ENCODE peak calls at places on chromosomes 2 and 18, in nine cellular contexts. C is PC-3; U is left ventricle myocardium inferior; L is SK-N-SH; M is hepatocyte; H is CD4-positive, CD25-positive, alpha-beta regulatory T cell; W is heart left ventricle; D is neuronal stem cell; F is aorta. P is an unnamed sample. For H3K27me3, the result is how much of the 10 kb centered on the place peaks cover.

GRCh38 chr18:48917579-48918101 is 33.1 kb downstream of the SMAD7 start:
- DNase-seq in L (no peak), C (no peak), H (no peak), M (peak), F (no peak), U (no peak), W (no peak), D (no peak), P (no peak)

GRCh38 chr2:44843086-44843485 is 98.4 kb upstream of the SIX3 start:
- DNase-seq in M (no peak), L (no peak), H (no peak), W (no peak), D (no peak), F (no peak), U (no peak), C (no peak), P (no peak)

GRCh38 chr18:44823782-44824181 is 143.1 kb downstream of the SETBP1 start:
- DNase-seq in W (no peak), U (no peak), D (no peak), F (no peak), M (no peak), C (peak), L (no peak), H (no peak), P (no peak)

GRCh38 chr18:70154591-70155194 is 50.8 kb downstream of the RTTN start:
- DNase-seq in L (no peak), U (no peak), C (peak), D (no peak), M (no peak), F (no peak), H (no peak), W (no peak), P (no peak)

GRCh38 chr2:188079176-188079575 is 212.5 kb upstream of the GULP1 start:
- DNase-seq in M (no peak), D (no peak), U (no peak), C (no peak), W (no peak), L (no peak), F (no peak), H (no peak), P (no peak)

GRCh38 chr2:232781765-232782164 is 5.4 kb upstream of the KCNJ13 start:
- DNase-seq in F (no peak), L (peak), M (peak), H (no peak), U (no peak), W (no peak), D (no peak), C (peak), P (no peak)

GRCh38 chr2:152804687-152805408 is 86.4 kb downstream of the ARL6IP6 start:
- DNase-seq in W (no peak), D (no peak), F (no peak), H (no peak), L (no peak), U (no peak), C (no peak), M (no peak), P (peak)

GRCh38 chr2:75994759-75995158 is 284.0 kb upstream of the GCFC2 start:
- DNase-seq in F (no peak), M (no peak), C (peak), L (no peak), W (no peak), U (no peak), D (no peak), H (no peak), P (no peak)

GRCh38 chr2:70978388-70979357 is at the start of gene ANKRD53:
- DNase-seq in D (peak), M (peak), W (peak), C (no peak), L (peak), U (peak), F (peak), H (peak), P (peak)

GRCh38 chr2:118689456-118689855 is 158.0 kb downstream of the EN1 start:
- DNase-seq in H (no peak), U (no peak), M (no peak), L (no peak), C (no peak), F (no peak), D (no peak), W (no peak), P (no peak)

GRCh38 chr2:176533505-176534193 is 264.4 kb downstream of the MTX2 start:
- DNase-seq in L (no peak), U (no peak), M (no peak), D (no peak), C (no peak), W (no peak), F (no peak), H (no peak), P (no peak)

GRCh38 chr2:95526360-95527341 is 42.1 kb upstream of the TRIM43B start:
- DNase-seq in M (no peak), D (no peak), C (peak), L (peak), F (peak), W (peak), U (peak), H (peak), P (peak)

GRCh38 chr2:887639-888038 is 63.0 kb upstream of the SNTG2 start:
- DNase-seq in F (no peak), U (no peak), C (no peak), H (no peak), W (no peak), M (no peak), L (no peak), D (no peak), P (no peak)

GRCh38 chr2:233414777-233415570 is 60.7 kb downstream of the DGKD start:
- DNase-seq in C (peak), L (no peak), M (no peak), F (peak), W (no peak), H (no peak), D (no peak), U (no peak), P (no peak)

GRCh38 chr2:232549655-232550350 is 554 bp downstream of the TIGD1 start:
- DNase-seq in W (no peak), M (no peak), L (no peak), C (no peak), U (no peak), H (no peak), D (no peak), F (no peak), P (no peak)

GRCh38 chr2:162840598-162841246 is 2.2 kb upstream of the KCNH7 start:
- DNase-seq in W (peak), D (peak), M (peak), L (no peak), C (peak), U (no peak), H (no peak), F (peak), P (peak)

GRCh38 chr2:86703704-86704370 is 16.3 kb upstream of the RMND5A start:
- DNase-seq in H (no peak), C (peak), F (no peak), D (no peak), M (peak), U (peak), L (no peak), W (peak), P (peak)

GRCh38 chr2:239202343-239202742 is 198.5 kb downstream of the HDAC4 start:
- DNase-seq in W (no peak), F (peak), C (no peak), H (no peak), D (no peak), M (no peak), U (no peak), L (no peak), P (no peak)

GRCh38 chr18:44729631-44730101 is 49.0 kb downstream of the SETBP1 start:
- DNase-seq in W (no peak), C (no peak), D (no peak), L (no peak), F (no peak), U (no peak), H (no peak), M (peak), P (no peak)

GRCh38 chr18:57923606-57924005 is 120.4 kb upstream of the NEDD4L start:
- DNase-seq in U (no peak), C (no peak), D (no peak), F (no peak), L (no peak), H (no peak), M (no peak), W (no peak), P (no peak)

GRCh38 chr2:215930505-215931233 is 82.7 kb downstream of the MREG start:
- DNase-seq in M (no peak), C (peak), L (no peak), H (no peak), F (no peak), D (no peak), U (no peak), W (no peak), P (no peak)

GRCh38 chr2:235545369-235546150 is 51.7 kb downstream of the AGAP1 start:
- DNase-seq in M (no peak), C (no peak), L (no peak), W (no peak), H (no peak), D (no peak), U (no peak), F (no peak), P (no peak)

GRCh38 chr2:158269143-158269542 is 167.5 kb downstream of the UPP2 start:
- DNase-seq in U (no peak), F (no peak), M (no peak), L (no peak), C (no peak), D (no peak), W (no peak), H (no peak), P (no peak)

GRCh38 chr18:12278153-12278764 is 24.1 kb downstream of the CIDEA start:
- DNase-seq in D (no peak), C (peak), M (no peak), W (peak), H (no peak), F (no peak), U (no peak), L (no peak), P (no peak)

GRCh38 chr2:216516730-216517350 is 18.2 kb downstream of the RPL37A start:
- DNase-seq in D (no peak), F (no peak), M (peak), W (no peak), U (no peak), H (no peak), L (peak), C (peak), P (no peak)

GRCh38 chr2:27583390-27583915 is 611 bp downstream of the ZNF512 start:
- DNase-seq in D (no peak), W (no peak), F (no peak), C (no peak), M (peak), H (no peak), U (no peak), L (no peak), P (no peak)

GRCh38 chr2:231621051-231621879 is 28.6 kb downstream of the TEX44 start:
- DNase-seq in H (no peak), L (no peak), M (peak), U (peak), F (no peak), C (peak), D (no peak), W (peak), P (no peak)

DNA sequence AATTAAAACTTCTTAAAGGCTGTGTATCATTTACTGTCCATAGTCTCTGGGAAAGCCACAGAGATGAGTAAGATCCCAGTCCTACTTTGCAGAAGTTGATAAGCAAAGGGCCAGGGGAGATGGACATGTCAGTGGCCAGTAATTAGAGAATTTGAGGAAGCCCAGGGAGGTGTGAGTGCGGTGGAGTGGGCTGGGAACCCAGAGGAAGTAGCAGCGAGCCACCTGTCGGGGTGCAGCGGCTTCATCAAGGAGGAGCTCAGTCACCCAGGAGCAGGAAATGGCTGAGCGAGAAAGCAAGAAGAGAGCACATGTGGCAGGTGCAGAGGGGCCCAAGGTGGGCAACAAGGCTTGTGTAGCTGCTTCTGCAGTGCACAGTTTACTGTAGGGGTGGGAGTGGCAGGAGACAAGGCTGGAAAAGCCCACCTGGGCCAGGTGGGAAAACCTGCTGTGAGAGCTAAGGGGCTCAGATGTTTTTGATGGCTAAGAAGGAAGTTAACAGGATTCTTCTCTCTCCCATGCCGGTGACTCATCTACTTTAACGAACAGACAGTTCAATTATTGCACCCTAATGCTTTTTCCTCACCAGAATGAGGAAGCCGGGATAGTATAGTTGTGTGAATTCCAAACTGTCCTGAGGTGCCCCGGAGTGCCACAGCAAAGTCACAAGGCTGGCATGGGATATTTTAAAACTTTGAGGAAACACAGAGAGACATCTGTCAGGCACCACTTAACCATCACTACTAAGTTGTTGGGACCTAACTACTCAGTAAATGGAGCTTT is 34.8 kb upstream of the MGAT5 start:
- DNase-seq in L (no peak), C (no peak), F (peak), D (no peak), W (no peak), M (peak), U (no peak), H (peak), P (no peak)
- H3K4me3 ChIP-seq in L (no peak), C (no peak), F (no peak), D (peak), W (peak), M (no peak), U (peak), H (peak), P (no peak)

GRCh38 chr2:237629739-237630138 is 2.4 kb downstream of the LRRFIP1 start:
- DNase-seq in M (no peak), F (no peak), D (no peak), L (no peak), H (no peak), C (peak), U (no peak), W (no peak), P (no peak)
- H3K27me3 ChIP-seq in M (under half), F (under half), D (under half), L (under half), H (under half), C (under half), U (under half), W (under half), P (under half)

GRCh38 chr2:12828932-12829331 is 112.2 kb downstream of the TRIB2 start:
- DNase-seq in D (no peak), M (no peak), L (no peak), U (no peak), C (no peak), W (no peak), H (no peak), F (no peak), P (no peak)
- H3K4me3 ChIP-seq in D (no peak), M (no peak), L (no peak), U (no peak), C (no peak), W (no peak), H (no peak), F (no peak), P (no peak)

GRCh38 chr2:110752871-110753270 is 20.5 kb downstream of the ACOXL start:
- DNase-seq in F (no peak), M (no peak), C (no peak), L (no peak), W (no peak), U (no peak), H (no peak), D (no peak), P (no peak)
- H3K27me3 ChIP-seq in F (under half), M (under half), C (under half), L (under half), W (under half), U (under half), H (under half), D (under half), P (under half)